ENCODE peak calls at places on chromosomes 5 and 9, in eight cellular contexts. V, Y, T, R, U, A, C and F are unnamed samples.

GRCh38 chr5:150791536-150791935 is 13.0 kb downstream of the SMIM3 start:
- DNase-seq in V (no peak), Y (no peak), T (no peak), R (no peak), U (no peak), A (no peak), C (no peak), F (no peak)

GRCh38 chr9:26670052-26670640 is 222.5 kb downstream of the CAAP1 start:
- DNase-seq in V (no peak), Y (no peak), T (no peak), R (no peak), U (no peak), A (no peak), C (no peak), F (no peak)

GRCh38 chr9:11023201-11023600 is 410.4 kb upstream of the PTPRD start:
- DNase-seq in V (no peak), Y (no peak), T (no peak), R (no peak), U (no peak), A (no peak), C (no peak), F (no peak)

GRCh38 chr5:108726446-108727091 is 21.1 kb upstream of the FER start:
- DNase-seq in V (no peak), Y (no peak), T (no peak), R (no peak), U (no peak), A (no peak), C (no peak), F (no peak)

GRCh38 chr5:163569284-163569683 is 63.9 kb downstream of the MAT2B start:
- DNase-seq in V (no peak), Y (no peak), T (no peak), R (no peak), U (no peak), A (no peak), C (peak; percentile 48), F (no peak)

GRCh38 chr5:111439473-111440075 is 72.8 kb downstream of the STARD4 start:
- DNase-seq in V (no peak), Y (no peak), T (no peak), R (no peak), U (no peak), A (no peak), C (no peak), F (no peak)

GRCh38 chr5:175821790-175822211 is 49.6 kb upstream of the CPLX2 start:
- DNase-seq in V (no peak), Y (peak; percentile 89), T (no peak), R (no peak), U (no peak), A (no peak), C (no peak), F (peak; percentile 57)

GRCh38 chr9:4086119-4087088 is 213.5 kb downstream of the GLIS3 start:
- DNase-seq in V (no peak), Y (no peak), T (no peak), R (no peak), U (no peak), A (no peak), C (no peak), F (peak; percentile 80)

GRCh38 chr5:25060575-25060974 is 415.8 kb upstream of the CDH10 start:
- DNase-seq in V (no peak), Y (no peak), T (no peak), R (no peak), U (no peak), A (no peak), C (no peak), F (no peak)

GRCh38 chr5:172985596-172985995 is 2.0 kb downstream of the ATP6V0E1 start:
- DNase-seq in V (no peak), Y (no peak), T (no peak), R (no peak), U (no peak), A (no peak), C (no peak), F (no peak)

GRCh38 chr9:128124451-128124850 is 3.1 kb downstream of the PTGES2 start:
- DNase-seq in V (no peak), Y (no peak), T (peak; percentile 19), R (peak; percentile 55), U (no peak), A (no peak), C (no peak), F (no peak)

GRCh38 chr9:573551-574410 is 267.7 kb upstream of the DMRT1 start:
- DNase-seq in V (no peak), Y (no peak), T (peak; percentile 33), R (no peak), U (no peak), A (no peak), C (peak; percentile 43), F (no peak)

GRCh38 chr9:91034521-91034920 is 232.9 kb downstream of the SYK start:
- DNase-seq in V (no peak), Y (no peak), T (no peak), R (peak; percentile 35), U (no peak), A (no peak), C (no peak), F (peak; percentile 37)

GRCh38 chr5:4156153-4156552 is 560.5 kb downstream of the IRX1 start:
- DNase-seq in V (no peak), Y (no peak), T (no peak), R (no peak), U (no peak), A (no peak), C (no peak), F (no peak)

GRCh38 chr5:163396941-163397340 is 40.5 kb upstream of the CCNG1 start:
- DNase-seq in V (no peak), Y (no peak), T (no peak), R (no peak), U (no peak), A (no peak), C (no peak), F (no peak)

GRCh38 chr9:33230756-33231691 is 8.9 kb upstream of the SPINK4 start:
- DNase-seq in V (no peak), Y (no peak), T (no peak), R (no peak), U (no peak), A (no peak), C (no peak), F (peak; percentile 53)

GRCh38 chr5:56496581-56497063 is 263.5 kb upstream of the ANKRD55 start:
- DNase-seq in V (no peak), Y (no peak), T (no peak), R (no peak), U (no peak), A (no peak), C (no peak), F (no peak)

DNA sequence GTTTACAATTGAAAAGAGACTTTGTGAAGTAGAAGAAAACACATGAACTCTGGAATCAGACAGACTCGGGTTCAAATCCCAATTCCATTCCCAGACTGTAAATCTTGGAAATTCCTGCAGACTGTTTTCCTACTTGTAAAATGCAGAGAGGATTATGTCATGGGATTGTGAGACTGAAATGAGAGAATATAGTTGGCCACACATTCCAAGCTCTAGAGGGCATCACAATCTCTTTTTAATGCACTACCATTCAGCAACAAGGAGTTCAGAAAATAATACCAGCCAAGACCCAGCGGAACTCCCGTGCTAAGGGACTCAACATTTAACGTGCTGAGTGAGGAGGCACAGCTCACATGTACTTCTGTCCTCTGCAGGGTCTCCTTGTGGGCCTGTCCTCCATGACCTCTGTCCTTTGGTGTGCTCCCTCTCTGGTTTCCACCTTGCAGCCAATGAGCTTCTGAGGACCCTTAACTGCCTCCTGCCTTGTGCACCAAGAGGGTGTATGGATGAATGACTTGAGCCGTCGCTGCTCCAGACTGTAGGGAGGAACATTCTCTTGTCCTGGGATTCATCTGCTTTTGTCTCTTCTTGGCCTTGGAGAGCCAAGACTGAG is 263.5 kb downstream of the NTRK2 start:
- DNase-seq in V (no peak), Y (no peak), T (no peak), R (no peak), U (no peak), A (no peak), C (no peak), F (no peak)
- TF ChIP-seq CTCF in V (no peak), Y (peak; percentile 62), T (no peak), R (peak; percentile 15), U (peak; percentile 29), A (no peak), C (peak; percentile 47), F (peak; percentile 14)

GRCh38 chr9:95061916-95062600 is 255.5 kb downstream of the FANCC start:
- DNase-seq in V (no peak), Y (no peak), T (no peak), R (no peak), U (no peak), A (no peak), C (no peak), F (no peak)
- H3K4me1 ChIP-seq in V (no peaks in the 10 kb centered on the region), Y (no peaks in the 10 kb centered on the region), T (peaks cover 83% of the 10 kb centered on the region), R (peaks cover 59% of the 10 kb centered on the region), U (peaks cover 100% of the 10 kb centered on the region), A (peaks cover 100% of the 10 kb centered on the region), C (peaks cover 20% of the 10 kb centered on the region), F (peaks cover 63% of the 10 kb centered on the region)

GRCh38 chr5:174157048-174157447 is 111.5 kb downstream of the NSG2 start:
- DNase-seq in V (no peak), Y (no peak), T (no peak), R (no peak), U (peak; percentile 32), A (no peak), C (no peak), F (no peak)

GRCh38 chr5:174146556-174146955 is 101.0 kb downstream of the NSG2 start:
- DNase-seq in V (no peak), Y (no peak), T (no peak), R (no peak), U (no peak), A (no peak), C (no peak), F (no peak)

GRCh38 chr5:174154559-174154958 is 109.1 kb downstream of the NSG2 start:
- DNase-seq in V (no peak), Y (no peak), T (no peak), R (no peak), U (no peak), A (no peak), C (no peak), F (no peak)

GRCh38 chr5:174147551-174147950 is 102.0 kb downstream of the NSG2 start:
- DNase-seq in V (no peak), Y (no peak), T (no peak), R (no peak), U (no peak), A (no peak), C (no peak), F (no peak)

DNA sequence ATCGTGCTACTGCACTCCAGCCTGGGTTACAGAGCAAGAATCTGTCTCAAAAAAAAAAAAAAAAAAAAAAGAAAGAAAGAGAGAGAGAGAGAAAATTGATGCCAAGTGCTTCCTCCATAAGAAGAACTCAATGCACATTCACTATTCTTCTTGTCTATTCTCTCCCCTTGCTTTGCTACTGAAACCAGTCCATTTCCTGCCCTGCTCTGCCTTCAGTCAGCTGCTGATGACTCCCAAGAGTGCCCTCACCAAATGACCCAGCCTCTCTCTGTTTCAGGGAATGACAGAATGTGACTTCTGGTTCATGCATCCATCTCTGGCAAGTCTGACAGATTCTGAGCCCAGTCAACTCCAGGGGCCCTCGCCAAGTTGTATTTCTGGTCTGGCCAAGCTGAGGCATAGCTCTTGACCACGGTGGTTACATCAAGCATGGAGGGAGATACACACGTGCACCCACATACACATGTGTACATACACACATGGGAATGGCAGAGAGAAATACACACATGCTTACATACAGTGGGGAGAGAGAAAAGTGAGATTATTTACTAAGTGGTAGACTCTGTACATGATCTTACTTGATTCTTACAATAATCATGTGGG is 106.2 kb downstream of the NSG2 start:
- DNase-seq in V (no peak), Y (no peak), T (no peak), R (no peak), U (no peak), A (no peak), C (no peak), F (no peak)
- H3K4me3 ChIP-seq in V (no peak overlapping the region), Y (no peak overlapping the region), T (no peak overlapping the region), R (no peak overlapping the region), U (no peak overlapping the region), A (no peak overlapping the region), C (no peak overlapping the region), F (no peak overlapping the region)

GRCh38 chr5:52920929-52921328 is 68.2 kb upstream of the ITGA2 start:
- DNase-seq in V (no peak), Y (no peak), T (no peak), R (no peak), U (no peak), A (no peak), C (no peak), F (no peak)
- TF ChIP-seq CTCF in V (no peak), Y (no peak), T (no peak), R (no peak), U (no peak), A (no peak), C (no peak), F (peak; percentile 24)